ENCODE peak calls at places on chromosomes 13 and 19, in six cellular contexts. I is AG10803, S is fibroblast of mammary gland, Z is GM06990, X is AML-193, W is hippocampal formation. M is an unnamed sample.
A peak's percentile ranks its signal among the peaks of the same experiment; 100 is the strongest.

GRCh38 chr13:74674701-74675100 is 540.5 kb upstream of the KLF12 start:
- DNase-seq in W (no peak), S (no peak), I (no peak), X (no peak), Z (no peak), M (no peak)

GRCh38 chr13:84844473-84844872 is 954.7 kb downstream of the SLITRK6 start:
- DNase-seq in I (no peak), X (peak; percentile 23), Z (no peak), S (no peak), W (peak; percentile 2), M (no peak)

GRCh38 chr19:5001547-5002131 is 32.7 kb downstream of the KDM4B start:
- DNase-seq in S (peak; percentile 88), W (no peak), X (peak; percentile 47), I (peak; percentile 88), Z (no peak), M (no peak)

GRCh38 chr13:113792821-113793717 is 34.0 kb downstream of the TMEM255B start:
- DNase-seq in Z (no peak), S (no peak), W (no peak), I (no peak), X (no peak), M (no peak)

GRCh38 chr13:21053231-21053630 is 8.2 kb downstream of the LATS2 start:
- DNase-seq in Z (no peak), I (no peak), W (no peak), X (no peak), S (no peak), M (no peak)

GRCh38 chr13:76019421-76020044 is 383.4 kb downstream of the LMO7 start:
- DNase-seq in X (no peak), I (no peak), Z (no peak), W (peak; percentile 67), S (peak; percentile 17), M (no peak)

GRCh38 chr13:24683833-24684599 is 3.8 kb downstream of the ATP12A start:
- DNase-seq in W (peak; percentile 10), I (peak; percentile 23), Z (peak; percentile 52), X (peak; percentile 40), S (peak; percentile 51), M (peak; percentile 55)

GRCh38 chr13:42865703-42866102 is 84.3 kb downstream of the FAM216B start:
- DNase-seq in I (no peak), X (no peak), S (no peak), Z (no peak), W (no peak), M (no peak)

GRCh38 chr19:4369888-4370260 is 26.5 kb downstream of the MPND start:
- DNase-seq in Z (peak; percentile 84), S (peak; percentile 59), I (peak; percentile 65), W (peak; percentile 33), X (peak; percentile 39), M (peak; percentile 72)

GRCh38 chr13:95714142-95714832 is 37.3 kb downstream of the DNAJC3 start:
- DNase-seq in S (peak; percentile 93), W (no peak), I (peak; percentile 93), Z (no peak), X (peak; percentile 87), M (no peak)

GRCh38 chr13:80611310-80611709 is 270.4 kb upstream of the SPRY2 start:
- DNase-seq in X (no peak), I (no peak), S (no peak), Z (no peak), W (no peak), M (no peak)

GRCh38 chr13:103431880-103432279 is 365.7 kb upstream of the SLC10A2 start:
- DNase-seq in S (no peak), X (no peak), W (no peak), Z (no peak), I (no peak), M (no peak)

GRCh38 chr13:71786815-71787214 is 80.2 kb downstream of the DACH1 start:
- DNase-seq in Z (no peak), X (no peak), I (no peak), W (no peak), S (no peak), M (no peak)

GRCh38 chr19:55638864-55639359 is 1.9 kb upstream of the ZNF580 start:
- DNase-seq in S (peak; percentile 57), X (peak; percentile 38), W (no peak), I (peak; percentile 37), Z (no peak), M (peak; percentile 52)

GRCh38 chr19:33263325-33264023 is 37.8 kb upstream of the SLC7A10 start:
- DNase-seq in S (no peak), W (no peak), I (no peak), X (no peak), Z (no peak), M (no peak)

GRCh38 chr19:46489445-46490272 is 6.0 kb downstream of the PNMA8B start:
- DNase-seq in W (no peak), Z (no peak), X (no peak), I (peak; percentile 68), S (peak; percentile 69), M (no peak)

GRCh38 chr19:10295305-10295846 is 5.6 kb downstream of the ICAM5 start:
- DNase-seq in I (no peak), X (no peak), W (no peak), S (no peak), Z (peak; percentile 80), M (peak; percentile 71)

GRCh38 chr13:76621726-76622125 is 264.5 kb downstream of the KCTD12 start:
- DNase-seq in S (peak; percentile 31), I (no peak), Z (no peak), W (no peak), X (no peak), M (no peak)

GRCh38 chr19:45403781-45404556 is 900 bp downstream of the PPP1R13L start:
- DNase-seq in W (no peak), I (peak; percentile 31), S (no peak), X (peak; percentile 22), Z (peak; percentile 59), M (peak; percentile 59)

GRCh38 chr13:27607125-27607524 is 13.2 kb downstream of the LNX2 start:
- DNase-seq in Z (no peak), I (peak; percentile 67), X (no peak), W (no peak), S (peak; percentile 88), M (no peak)

GRCh38 chr19:2613507-2614295 is 88.8 kb downstream of the GNG7 start:
- DNase-seq in S (peak; percentile 36), W (no peak), X (peak; percentile 41), Z (peak; percentile 65), I (peak; percentile 41), M (peak; percentile 56)

GRCh38 chr19:6610934-6611370 is 20.0 kb upstream of the CD70 start:
- DNase-seq in X (no peak), W (no peak), S (peak; percentile 98), Z (no peak), I (peak; percentile 98), M (no peak)

GRCh38 chr19:38649305-38650179 is 2.1 kb downstream of the ACTN4 start:
- DNase-seq in Z (no peak), X (peak; percentile 4), W (no peak), S (no peak), I (no peak), M (no peak)

GRCh38 chr19:19051478-19052213 is 12.1 kb upstream of the SLC25A42 start:
- DNase-seq in S (no peak), X (no peak), W (no peak), I (no peak), Z (no peak), M (no peak)

GRCh38 chr19:7426986-7427385 is 61.8 kb downstream of the PEX11G start:
- DNase-seq in Z (no peak), S (no peak), W (no peak), I (no peak), X (no peak), M (peak; percentile 34)

GRCh38 chr13:99974939-99975561 is 3.5 kb upstream of the ZIC5 start:
- DNase-seq in X (no peak), Z (no peak), I (no peak), S (no peak), W (no peak), M (no peak)

GRCh38 chr19:49950590-49950948 is 10.4 kb downstream of the SIGLEC11 start:
- DNase-seq in Z (no peak), W (no peak), I (no peak), S (no peak), X (no peak), M (no peak)

GRCh38 chr13:87975035-87975434 is 303.9 kb downstream of the SLITRK5 start:
- DNase-seq in I (no peak), W (no peak), Z (no peak), S (peak; percentile 88), X (no peak), M (no peak)

GRCh38 chr13:110913322-110913721 is 1.5 kb downstream of the ANKRD10 start:
- DNase-seq in S (peak; percentile 15), I (no peak), Z (no peak), W (no peak), X (no peak), M (peak; percentile 12)

GRCh38 chr19:4374451-4375163 is 25.7 kb downstream of the SH3GL1 start:
- DNase-seq in S (peak; percentile 96), X (no peak), I (peak; percentile 93), W (no peak), Z (no peak), M (no peak)

GRCh38 chr19:57546513-57546912 is 13.2 kb downstream of the ZNF550 start:
- DNase-seq in I (no peak), S (no peak), Z (no peak), W (no peak), X (no peak), M (no peak)